ENCODE peak calls at places on chromosomes 11 and 22, in nine cellular contexts. A is HCEC 1CT; U is sciatic nerve; E is aorta; Y is left ventricle myocardium inferior; H is CD4-positive, alpha-beta memory T cell; Q is heart right ventricle; I is stimulated activated CD8-positive, alpha-beta memory T cell treated with anti-CD3 and anti-CD28 coated beads, Interleukin-7, amount 100 ng/mL, for 4 hours; P is NCI-H1930. B is an unnamed sample.

GRCh38 chr11:111715142-111715816 is 50.9 kb downstream of the PPP2R1B start:
- DNase-seq in A (no peak), P (no peak), U (no peak), E (no peak), Y (no peak), I (no peak), Q (no peak), H (no peak), B (no peak)

GRCh38 chr22:40594924-40595323 is 41.6 kb downstream of the MRTFA start:
- DNase-seq in U (no peak), Q (no peak), A (peak; percentile 23), I (no peak), Y (no peak), P (no peak), E (no peak), H (no peak), B (no peak)

GRCh38 chr22:39724857-39725256 is 154.3 kb downstream of the CACNA1I start:
- DNase-seq in U (no peak), Q (no peak), E (no peak), H (no peak), Y (no peak), I (no peak), A (no peak), P (no peak), B (no peak)

GRCh38 chr22:40766956-40767355 is 52.2 kb downstream of the SLC25A17 start:
- DNase-seq in H (no peak), I (no peak), U (no peak), E (no peak), P (no peak), Q (no peak), Y (no peak), A (no peak), B (no peak)

GRCh38 chr11:118305726-118306125 is 1.2 kb downstream of the CD3E start:
- DNase-seq in E (no peak), A (no peak), H (peak; percentile 70), Q (no peak), P (no peak), Y (no peak), I (no peak), U (no peak), B (no peak)

GRCh38 chr22:38789606-38790005 is 4.3 kb downstream of the DNAL4 start:
- DNase-seq in A (no peak), I (no peak), U (no peak), E (no peak), Q (no peak), H (no peak), Y (no peak), P (no peak), B (no peak)

GRCh38 chr11:116895053-116895757 is 57.8 kb upstream of the APOA1 start:
- DNase-seq in U (no peak), A (no peak), E (peak; percentile 52), H (no peak), Y (no peak), I (no peak), P (no peak), Q (peak; percentile 23), B (no peak)

GRCh38 chr22:37553725-37554124 is 6.6 kb upstream of the CDC42EP1 start:
- DNase-seq in A (no peak), U (no peak), Q (no peak), Y (no peak), H (no peak), P (no peak), I (no peak), E (no peak), B (no peak)

GRCh38 chr11:110081462-110082233 is 11.5 kb upstream of the ZC3H12C start:
- DNase-seq in H (no peak), A (peak; percentile 49), U (no peak), Y (no peak), E (no peak), I (no peak), P (no peak), Q (no peak), B (no peak)

GRCh38 chr11:118928870-118929495 is 3.3 kb upstream of the BCL9L start:
- DNase-seq in U (peak; percentile 76), P (peak; percentile 38), E (peak; percentile 75), A (peak; percentile 44), Y (peak; percentile 69), H (peak; percentile 47), Q (peak; percentile 65), I (no peak), B (no peak)

GRCh38 chr22:33871935-33872334 is 48.3 kb downstream of the LARGE1 start:
- DNase-seq in U (no peak), A (no peak), P (no peak), Y (no peak), Q (no peak), H (no peak), E (peak; percentile 64), I (no peak), B (no peak)

GRCh38 chr22:22464541-22465054 is 43.9 kb downstream of the ZNF280B start:
- DNase-seq in H (no peak), A (no peak), I (no peak), P (no peak), E (no peak), Y (no peak), Q (no peak), U (no peak), B (no peak)

GRCh38 chr11:31810779-31811647 is at the start of gene PAX6:
- DNase-seq in U (no peak), P (peak; percentile 60), A (peak; percentile 61), I (no peak), E (peak; percentile 69), Q (no peak), Y (no peak), H (peak; percentile 43), B (peak; percentile 71)

GRCh38 chr11:32259641-32260081 is 168.8 kb downstream of the RCN1 start:
- DNase-seq in Q (no peak), H (no peak), I (no peak), U (no peak), Y (no peak), A (peak; percentile 84), E (peak; percentile 47), P (no peak), B (peak; percentile 63)

GRCh38 chr22:21443057-21443734 is 24.0 kb upstream of the TMEM191C start:
- DNase-seq in Q (no peak), I (no peak), P (no peak), U (peak; percentile 38), E (no peak), H (no peak), Y (no peak), A (no peak), B (no peak)

GRCh38 chr22:17334054-17334453 is 35.2 kb upstream of the CECR2 start:
- DNase-seq in Q (no peak), H (no peak), P (no peak), I (no peak), Y (no peak), E (no peak), U (no peak), A (no peak), B (no peak)

GRCh38 chr11:1858154-1858553 is 5.3 kb downstream of the LSP1 start:
- DNase-seq in H (no peak), E (no peak), Y (no peak), Q (no peak), I (no peak), U (no peak), A (no peak), P (no peak), B (no peak)

GRCh38 chr11:58919980-58920379 is 19.3 kb upstream of the GLYATL1 start:
- DNase-seq in Y (no peak), H (no peak), Q (no peak), A (peak; percentile 13), I (no peak), U (no peak), P (no peak), E (no peak), B (no peak)

GRCh38 chr11:17767301-17767885 is 32.8 kb downstream of the KCNC1 start:
- DNase-seq in Y (no peak), H (no peak), E (no peak), P (no peak), U (no peak), Q (no peak), A (no peak), I (no peak), B (no peak)

GRCh38 chr22:46040471-46041465 is 63.8 kb upstream of the WNT7B start:
- DNase-seq in U (peak; percentile 53), I (no peak), E (no peak), Q (no peak), H (no peak), A (no peak), Y (peak; percentile 10), P (no peak), B (no peak)

GRCh38 chr11:80136991-80137390 is 696.2 kb upstream of the TENM4 start:
- DNase-seq in Y (no peak), Q (no peak), P (no peak), A (no peak), U (no peak), I (no peak), H (no peak), E (no peak), B (no peak)